ENCODE peak calls at places on chromosomes 13 and 19, in four cellular contexts. C is stomach, D is astrocyte of the spinal cord, I is left ventricle myocardium inferior. V is an unnamed sample.

GRCh38 chr13:71618154-71618553 is 248.8 kb downstream of the DACH1 start:
- DNase-seq in C (no peak), D (peak), I (no peak), V (no peak)

GRCh38 chr19:35000647-35001501 is 751 bp downstream of the GRAMD1A start:
- DNase-seq in C (no peak), D (peak), I (no peak), V (no peak)

GRCh38 chr13:21453352-21454089 is 5.6 kb downstream of the ZDHHC20 start:
- DNase-seq in C (no peak), D (no peak), I (no peak), V (no peak)

GRCh38 chr13:77002590-77003190 is 10.8 kb downstream of the CLN5 start:
- DNase-seq in C (no peak), D (peak), I (no peak), V (no peak)

GRCh38 chr13:92843549-92843948 is 383.1 kb upstream of the GPC6 start:
- DNase-seq in C (no peak), D (peak), I (no peak), V (no peak)

GRCh38 chr13:33129094-33129832 is 113.0 kb downstream of the KL start:
- DNase-seq in C (no peak), D (no peak), I (peak), V (no peak)

GRCh38 chr19:49344516-49345423 is 9.6 kb downstream of the CD37 start:
- DNase-seq in C (no peak), D (no peak), I (no peak), V (no peak)

GRCh38 chr19:49534632-49535385 is 7.0 kb downstream of the RCN3 start:
- DNase-seq in C (no peak), D (no peak), I (no peak), V (no peak)

GRCh38 chr13:20161951-20162300 is 1.1 kb upstream of the GJA3 start:
- DNase-seq in C (no peak), D (no peak), I (no peak), V (no peak)

GRCh38 chr19:6501740-6502648 is at the start of gene TUBB4A:
- DNase-seq in C (no peak), D (no peak), I (peak), V (no peak)

GRCh38 chr13:110150384-110151091 is 156.4 kb downstream of the COL4A1 start:
- DNase-seq in C (no peak), D (no peak), I (no peak), V (no peak)

GRCh38 chr13:43054803-43055802 is 31.7 kb downstream of the DNAJC15 start:
- DNase-seq in C (no peak), D (peak), I (no peak), V (no peak)

GRCh38 chr13:30354481-30355404 is 47.4 kb upstream of the KATNAL1 start:
- DNase-seq in C (no peak), D (no peak), I (no peak), V (no peak)

DNA sequence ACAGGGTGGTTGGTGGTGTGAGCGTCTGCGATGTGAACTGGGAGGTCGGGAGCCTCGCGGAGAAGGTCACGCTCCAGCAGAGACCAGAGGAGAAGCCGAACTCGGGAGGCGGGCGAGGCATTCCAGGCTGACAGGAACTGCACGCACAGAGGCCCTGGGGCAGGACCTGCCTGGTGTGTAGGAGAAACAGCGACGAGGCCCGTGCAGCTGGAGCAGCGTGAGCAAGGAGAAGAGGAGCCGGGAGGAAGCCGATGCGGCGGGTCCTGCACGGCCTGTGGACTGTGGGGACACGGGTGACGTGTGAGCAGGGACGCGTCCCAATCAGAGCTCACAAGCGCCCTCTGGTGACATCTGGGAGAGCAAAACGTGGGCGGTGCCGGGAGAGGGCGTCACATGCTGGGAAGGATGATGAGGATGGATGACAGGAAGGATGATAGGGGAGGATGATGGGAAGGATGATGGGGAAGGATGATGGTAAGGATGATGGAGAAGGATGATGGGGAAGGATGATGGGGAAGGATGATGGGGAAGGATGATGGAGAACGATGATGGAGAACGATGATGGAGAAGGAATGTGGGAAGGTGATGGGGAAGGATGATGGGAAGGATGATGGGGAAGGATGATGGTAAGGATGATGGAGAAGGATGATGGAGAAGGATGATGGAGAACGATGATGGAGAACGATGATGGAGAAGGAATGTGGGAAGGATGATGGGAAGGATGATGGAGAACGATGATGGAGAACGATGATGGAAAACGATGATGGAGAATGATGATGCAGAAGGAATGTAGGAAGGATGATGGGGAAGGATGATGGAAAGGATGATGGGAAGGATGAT is 16.1 kb upstream of the MADCAM1 start:
- DNase-seq in C (peak), D (peak), I (peak), V (peak)
- H3K4me3 ChIP-seq in C (peak), D (no peak), I (peak), V (no peak)

GRCh38 chr13:64075543-64076271 is 2660.1 kb upstream of the PCDH20 start:
- DNase-seq in C (peak), D (no peak), I (no peak), V (no peak)

GRCh38 chr13:64074989-64075474 is 2659.4 kb upstream of the PCDH20 start:
- DNase-seq in C (peak), D (no peak), I (no peak), V (no peak)

GRCh38 chr13:64071352-64071751 is 2655.7 kb upstream of the PCDH20 start:
- DNase-seq in C (no peak), D (no peak), I (no peak), V (no peak)

GRCh38 chr13:64069892-64070291 is 2654.2 kb upstream of the PCDH20 start:
- DNase-seq in C (no peak), D (no peak), I (no peak), V (no peak)

GRCh38 chr13:64073203-64073602 is 2657.6 kb upstream of the PCDH20 start:
- DNase-seq in C (no peak), D (no peak), I (no peak), V (no peak)
- H3K4me3 ChIP-seq in C (no peak), D (no peak), I (no peak), V (no peak)

GRCh38 chr19:43984687-43985000 is 656 bp downstream of the ZNF155 start:
- DNase-seq in C (no peak), D (no peak), I (peak), V (no peak)

GRCh38 chr19:43983544-43983911 is 460 bp upstream of the ZNF155 start:
- DNase-seq in C (no peak), D (no peak), I (no peak), V (no peak)

DNA sequence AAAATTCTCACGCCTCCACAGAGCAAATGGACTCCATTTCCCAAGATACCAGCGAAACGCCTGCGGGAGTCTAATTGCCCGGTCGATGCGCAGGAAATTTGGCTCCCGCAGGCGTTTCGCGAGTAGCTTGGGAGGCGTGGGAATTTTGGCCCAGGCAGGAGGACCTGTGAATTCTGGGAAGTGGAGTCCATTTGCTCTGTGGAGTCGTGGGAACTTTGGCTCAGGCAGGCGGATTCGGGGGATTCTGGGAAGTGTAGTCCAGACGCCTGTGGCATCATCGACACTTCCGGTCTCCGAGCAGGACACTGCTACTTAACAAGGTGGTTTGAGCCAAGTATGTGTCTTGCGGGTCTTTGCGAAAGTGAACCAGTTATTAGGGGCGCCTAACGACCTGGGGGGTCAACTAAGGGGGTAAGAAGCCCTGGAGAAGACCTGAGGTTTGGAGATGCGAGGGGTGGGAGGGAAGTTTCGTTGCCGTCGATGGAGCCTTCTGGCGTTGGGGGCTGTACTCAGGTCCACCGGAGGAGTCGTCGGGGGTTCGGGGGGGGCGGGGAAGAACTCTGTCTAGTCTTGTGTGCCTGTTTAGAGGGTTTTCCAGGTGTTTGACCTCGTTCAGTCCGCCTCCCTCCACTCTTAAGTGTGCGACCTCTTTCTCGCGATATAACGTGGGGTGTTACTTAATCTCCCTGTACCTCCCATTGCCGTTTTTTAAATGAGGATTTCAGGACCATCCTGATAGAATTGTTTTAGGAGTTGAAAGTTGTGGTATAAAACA is at the start of gene ZNF155:
- DNase-seq in C (peak), D (peak), I (peak), V (peak)
- H3K4me3 ChIP-seq in C (peak), D (peak), I (peak), V (peak)

GRCh38 chr19:46339491-46339890 is 7.4 kb upstream of the PPP5C start:
- DNase-seq in C (no peak), D (no peak), I (no peak), V (no peak)

GRCh38 chr19:46341937-46342336 is 5.0 kb upstream of the PPP5C start:
- DNase-seq in C (no peak), D (no peak), I (no peak), V (no peak)

GRCh38 chr19:46340051-46340659 is 6.7 kb upstream of the PPP5C start:
- DNase-seq in C (no peak), D (no peak), I (no peak), V (no peak)

GRCh38 chr19:46337487-46337886 is 9.4 kb upstream of the PPP5C start:
- DNase-seq in C (no peak), D (no peak), I (no peak), V (no peak)
- H3K4me3 ChIP-seq in C (no peak), D (no peak), I (no peak), V (no peak)

DNA sequence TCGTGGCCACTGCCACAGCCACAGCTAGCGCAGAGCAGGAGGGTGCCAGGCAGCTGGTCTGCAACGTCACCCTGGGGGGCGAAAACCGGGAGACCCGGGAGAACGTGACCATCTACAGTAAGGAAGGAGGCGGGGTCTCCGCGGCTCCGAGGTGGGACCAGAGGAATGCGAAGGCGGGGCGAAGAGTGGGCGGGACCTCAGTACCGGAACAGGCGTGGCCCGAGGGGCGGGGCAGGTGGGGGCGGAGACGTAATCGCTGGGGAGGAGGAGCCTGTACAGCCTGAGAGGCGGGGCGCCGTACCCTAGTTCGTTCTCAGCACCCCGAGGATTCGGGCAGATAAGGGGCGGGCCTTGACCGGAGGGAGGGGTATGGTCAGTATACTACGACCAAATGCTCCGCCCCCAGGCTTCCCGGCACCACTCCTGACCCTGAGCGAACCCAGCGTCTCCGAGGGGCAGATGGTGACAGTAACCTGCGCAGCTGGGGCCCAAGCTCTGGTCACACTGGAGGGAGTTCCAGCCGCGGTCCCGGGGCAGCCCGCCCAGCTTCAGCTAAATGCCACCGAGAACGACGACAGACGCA is 2.5 kb downstream of the ICAM5 start:
- DNase-seq in C (peak), D (peak), I (peak), V (peak)
- H3K4me3 ChIP-seq in C (peak), D (no peak), I (peak), V (peak)